ENCODE peak calls at places on chromosome 16, in five cellular contexts. T, K, M, B and G are unnamed samples.

GRCh38 chr16:6558133-6558532 is 774.5 kb upstream of the RBFOX1 start:
- DNase-seq in T (no peak), K (no peak), M (no peak), B (no peak), G (no peak)

GRCh38 chr16:1258906-1259759 is 3.3 kb downstream of the TPSD1 start:
- DNase-seq in T (no peak), K (no peak), M (no peak), B (no peak), G (no peak)

GRCh38 chr16:23570992-23571632 is 13.6 kb downstream of the UBFD1 start:
- DNase-seq in T (no peak), K (no peak), M (no peak), B (no peak), G (no peak)

GRCh38 chr16:20916927-20917326 is 16.4 kb downstream of the LYRM1 start:
- DNase-seq in T (no peak), K (no peak), M (no peak), B (no peak), G (no peak)

GRCh38 chr16:24778676-24779075 is 49.2 kb downstream of the TNRC6A start:
- DNase-seq in T (no peak), K (no peak), M (no peak), B (no peak), G (no peak)

GRCh38 chr16:47815655-47816054 is 340.1 kb downstream of the ABCC12 start:
- DNase-seq in T (no peak), K (no peak), M (no peak), B (no peak), G (no peak)

GRCh38 chr16:9004183-9004582 is 40.5 kb upstream of the USP7 start:
- DNase-seq in T (no peak), K (no peak), M (no peak), B (no peak), G (no peak)

GRCh38 chr16:70594569-70594968 is 51.8 kb upstream of the IL34 start:
- DNase-seq in T (no peak), K (no peak), M (no peak), B (no peak), G (no peak)

GRCh38 chr16:57297856-57298255 is 13.4 kb upstream of the PLLP start:
- DNase-seq in T (no peak), K (peak), M (peak), B (no peak), G (peak)

GRCh38 chr16:72979974-72980373 is 68.0 kb downstream of the ZFHX3 start:
- DNase-seq in T (no peak), K (no peak), M (no peak), B (no peak), G (no peak)